ENCODE peak calls at places on chromosome 14, in ten cellular contexts. One of them, this sample, is unnamed.
A peak's percentile ranks its signal among the peaks of the same experiment; 100 is the strongest.

GRCh38 chr14:105927661-105928060 is 401.3 kb downstream of the TMEM121 start:
- DNase-seq in HCT116: no peak
- DNase-seq in stimulated activated naive CD8-positive, alpha-beta T cell treated with anti-CD3 and anti-CD28 coated beads, Interleukin-15, Interleukin-2, amounts not matched to agents 100 U/mL and 50 U/mL, for 24 hours: no peak
- DNase-seq in heart right ventricle: no peak
- DNase-seq in mucosa of descending colon: no peak
- DNase-seq in CD8-positive, alpha-beta T cell: no peak
- DNase-seq in head of caudate nucleus: no peak
- DNase-seq in GM23248: no peak
- DNase-seq in activated naive CD4-positive, alpha-beta T cell: no peak
- DNase-seq in DMS153: no peak
- DNase-seq in this sample: no peak

GRCh38 chr14:22460461-22461195 is 128.4 kb downstream of the DAD1 start:
- DNase-seq in HCT116: no peak
- DNase-seq in stimulated activated naive CD8-positive, alpha-beta T cell treated with anti-CD3 and anti-CD28 coated beads, Interleukin-15, Interleukin-2, amounts not matched to agents 100 U/mL and 50 U/mL, for 24 hours: no peak
- DNase-seq in heart right ventricle: no peak
- DNase-seq in mucosa of descending colon: no peak
- DNase-seq in CD8-positive, alpha-beta T cell: no peak
- DNase-seq in head of caudate nucleus: no peak
- DNase-seq in GM23248: no peak
- DNase-seq in activated naive CD4-positive, alpha-beta T cell: no peak
- DNase-seq in DMS153: no peak
- DNase-seq in this sample: no peak

GRCh38 chr14:96705422-96706092 is 91.6 kb upstream of the VRK1 start:
- DNase-seq in HCT116: no peak
- DNase-seq in stimulated activated naive CD8-positive, alpha-beta T cell treated with anti-CD3 and anti-CD28 coated beads, Interleukin-15, Interleukin-2, amounts not matched to agents 100 U/mL and 50 U/mL, for 24 hours: no peak
- DNase-seq in heart right ventricle: no peak
- DNase-seq in mucosa of descending colon: no peak
- DNase-seq in CD8-positive, alpha-beta T cell: no peak
- DNase-seq in head of caudate nucleus: no peak
- DNase-seq in GM23248: no peak
- DNase-seq in activated naive CD4-positive, alpha-beta T cell: no peak
- DNase-seq in DMS153: no peak
- DNase-seq in this sample: no peak

GRCh38 chr14:69716483-69717187 is 50.3 kb upstream of the SRSF5 start:
- DNase-seq in HCT116: no peak
- DNase-seq in stimulated activated naive CD8-positive, alpha-beta T cell treated with anti-CD3 and anti-CD28 coated beads, Interleukin-15, Interleukin-2, amounts not matched to agents 100 U/mL and 50 U/mL, for 24 hours: peak; percentile 39
- DNase-seq in heart right ventricle: no peak
- DNase-seq in mucosa of descending colon: no peak
- DNase-seq in CD8-positive, alpha-beta T cell: peak; percentile 22
- DNase-seq in head of caudate nucleus: no peak
- DNase-seq in GM23248: peak; percentile 90
- DNase-seq in activated naive CD4-positive, alpha-beta T cell: no peak
- DNase-seq in DMS153: no peak
- DNase-seq in this sample: no peak

GRCh38 chr14:61603736-61604135 is 91.6 kb upstream of the HIF1A start:
- DNase-seq in HCT116: no peak
- DNase-seq in stimulated activated naive CD8-positive, alpha-beta T cell treated with anti-CD3 and anti-CD28 coated beads, Interleukin-15, Interleukin-2, amounts not matched to agents 100 U/mL and 50 U/mL, for 24 hours: no peak
- DNase-seq in heart right ventricle: no peak
- DNase-seq in mucosa of descending colon: no peak
- DNase-seq in CD8-positive, alpha-beta T cell: no peak
- DNase-seq in head of caudate nucleus: no peak
- DNase-seq in GM23248: no peak
- DNase-seq in activated naive CD4-positive, alpha-beta T cell: no peak
- DNase-seq in DMS153: no peak
- DNase-seq in this sample: no peak

GRCh38 chr14:24270537-24271133 is 762 bp downstream of the RABGGTA start:
- DNase-seq in HCT116: peak; percentile 8
- DNase-seq in stimulated activated naive CD8-positive, alpha-beta T cell treated with anti-CD3 and anti-CD28 coated beads, Interleukin-15, Interleukin-2, amounts not matched to agents 100 U/mL and 50 U/mL, for 24 hours: no peak
- DNase-seq in heart right ventricle: no peak
- DNase-seq in mucosa of descending colon: no peak
- DNase-seq in CD8-positive, alpha-beta T cell: no peak
- DNase-seq in head of caudate nucleus: no peak
- DNase-seq in GM23248: peak; percentile 55
- DNase-seq in activated naive CD4-positive, alpha-beta T cell: no peak
- DNase-seq in DMS153: peak; percentile 57
- DNase-seq in this sample: no peak

GRCh38 chr14:39912192-39913100 is 480.2 kb upstream of the FBXO33 start:
- DNase-seq in HCT116: no peak
- DNase-seq in stimulated activated naive CD8-positive, alpha-beta T cell treated with anti-CD3 and anti-CD28 coated beads, Interleukin-15, Interleukin-2, amounts not matched to agents 100 U/mL and 50 U/mL, for 24 hours: no peak
- DNase-seq in heart right ventricle: no peak
- DNase-seq in mucosa of descending colon: no peak
- DNase-seq in CD8-positive, alpha-beta T cell: no peak
- DNase-seq in head of caudate nucleus: no peak
- DNase-seq in GM23248: no peak
- DNase-seq in activated naive CD4-positive, alpha-beta T cell: no peak
- DNase-seq in DMS153: no peak
- DNase-seq in this sample: no peak

GRCh38 chr14:67519406-67519805 is 13.7 kb upstream of the PLEKHH1 start:
- DNase-seq in HCT116: no peak
- DNase-seq in stimulated activated naive CD8-positive, alpha-beta T cell treated with anti-CD3 and anti-CD28 coated beads, Interleukin-15, Interleukin-2, amounts not matched to agents 100 U/mL and 50 U/mL, for 24 hours: no peak
- DNase-seq in heart right ventricle: no peak
- DNase-seq in mucosa of descending colon: no peak
- DNase-seq in CD8-positive, alpha-beta T cell: no peak
- DNase-seq in head of caudate nucleus: no peak
- DNase-seq in GM23248: no peak
- DNase-seq in activated naive CD4-positive, alpha-beta T cell: no peak
- DNase-seq in DMS153: no peak
- DNase-seq in this sample: no peak

GRCh38 chr14:104688505-104688754 is 988 bp upstream of the INF2 start:
- DNase-seq in HCT116: no peak
- DNase-seq in stimulated activated naive CD8-positive, alpha-beta T cell treated with anti-CD3 and anti-CD28 coated beads, Interleukin-15, Interleukin-2, amounts not matched to agents 100 U/mL and 50 U/mL, for 24 hours: no peak
- DNase-seq in heart right ventricle: no peak
- DNase-seq in mucosa of descending colon: no peak
- DNase-seq in CD8-positive, alpha-beta T cell: no peak
- DNase-seq in head of caudate nucleus: no peak
- DNase-seq in GM23248: no peak
- DNase-seq in activated naive CD4-positive, alpha-beta T cell: no peak
- DNase-seq in DMS153: no peak
- DNase-seq in this sample: no peak

GRCh38 chr14:90500665-90501370 is 104.0 kb downstream of the CALM1 start:
- DNase-seq in HCT116: no peak
- DNase-seq in stimulated activated naive CD8-positive, alpha-beta T cell treated with anti-CD3 and anti-CD28 coated beads, Interleukin-15, Interleukin-2, amounts not matched to agents 100 U/mL and 50 U/mL, for 24 hours: no peak
- DNase-seq in heart right ventricle: no peak
- DNase-seq in mucosa of descending colon: no peak
- DNase-seq in CD8-positive, alpha-beta T cell: no peak
- DNase-seq in head of caudate nucleus: no peak
- DNase-seq in GM23248: no peak
- DNase-seq in activated naive CD4-positive, alpha-beta T cell: no peak
- DNase-seq in DMS153: no peak
- DNase-seq in this sample: peak; percentile 12

GRCh38 chr14:104296388-104297312 is 158.3 kb downstream of the KIF26A start:
- DNase-seq in HCT116: no peak
- DNase-seq in stimulated activated naive CD8-positive, alpha-beta T cell treated with anti-CD3 and anti-CD28 coated beads, Interleukin-15, Interleukin-2, amounts not matched to agents 100 U/mL and 50 U/mL, for 24 hours: no peak
- DNase-seq in heart right ventricle: no peak
- DNase-seq in mucosa of descending colon: peak; percentile 20
- DNase-seq in CD8-positive, alpha-beta T cell: no peak
- DNase-seq in head of caudate nucleus: no peak
- DNase-seq in GM23248: no peak
- DNase-seq in activated naive CD4-positive, alpha-beta T cell: no peak
- DNase-seq in DMS153: no peak
- DNase-seq in this sample: no peak

GRCh38 chr14:106417224-106418049 is 891.1 kb downstream of the TMEM121 start:
- DNase-seq in HCT116: peak; percentile 3
- DNase-seq in stimulated activated naive CD8-positive, alpha-beta T cell treated with anti-CD3 and anti-CD28 coated beads, Interleukin-15, Interleukin-2, amounts not matched to agents 100 U/mL and 50 U/mL, for 24 hours: peak; percentile 99
- DNase-seq in heart right ventricle: peak; percentile 7
- DNase-seq in mucosa of descending colon: peak; percentile 50
- DNase-seq in CD8-positive, alpha-beta T cell: peak; percentile 87
- DNase-seq in head of caudate nucleus: no peak
- DNase-seq in GM23248: peak; percentile 14
- DNase-seq in activated naive CD4-positive, alpha-beta T cell: peak; percentile 50
- DNase-seq in DMS153: no peak
- DNase-seq in this sample: no peak

GRCh38 chr14:67971627-67972625 is 152.3 kb downstream of the RAD51B start:
- DNase-seq in HCT116: no peak
- DNase-seq in stimulated activated naive CD8-positive, alpha-beta T cell treated with anti-CD3 and anti-CD28 coated beads, Interleukin-15, Interleukin-2, amounts not matched to agents 100 U/mL and 50 U/mL, for 24 hours: no peak
- DNase-seq in heart right ventricle: no peak
- DNase-seq in mucosa of descending colon: no peak
- DNase-seq in CD8-positive, alpha-beta T cell: no peak
- DNase-seq in head of caudate nucleus: no peak
- DNase-seq in GM23248: peak; percentile 52
- DNase-seq in activated naive CD4-positive, alpha-beta T cell: no peak
- DNase-seq in DMS153: no peak
- DNase-seq in this sample: no peak

GRCh38 chr14:92607702-92608429 is 94.3 kb downstream of the RIN3 start:
- DNase-seq in HCT116: no peak
- DNase-seq in stimulated activated naive CD8-positive, alpha-beta T cell treated with anti-CD3 and anti-CD28 coated beads, Interleukin-15, Interleukin-2, amounts not matched to agents 100 U/mL and 50 U/mL, for 24 hours: no peak
- DNase-seq in heart right ventricle: no peak
- DNase-seq in mucosa of descending colon: no peak
- DNase-seq in CD8-positive, alpha-beta T cell: no peak
- DNase-seq in head of caudate nucleus: no peak
- DNase-seq in GM23248: peak; percentile 82
- DNase-seq in activated naive CD4-positive, alpha-beta T cell: no peak
- DNase-seq in DMS153: no peak
- DNase-seq in this sample: no peak

GRCh38 chr14:93878871-93879270 is 48.3 kb upstream of the FAM181A start:
- DNase-seq in HCT116: no peak
- DNase-seq in stimulated activated naive CD8-positive, alpha-beta T cell treated with anti-CD3 and anti-CD28 coated beads, Interleukin-15, Interleukin-2, amounts not matched to agents 100 U/mL and 50 U/mL, for 24 hours: no peak
- DNase-seq in heart right ventricle: no peak
- DNase-seq in mucosa of descending colon: no peak
- DNase-seq in CD8-positive, alpha-beta T cell: no peak
- DNase-seq in head of caudate nucleus: no peak
- DNase-seq in GM23248: no peak
- DNase-seq in activated naive CD4-positive, alpha-beta T cell: no peak
- DNase-seq in DMS153: no peak
- DNase-seq in this sample: no peak

GRCh38 chr14:81312289-81312876 is 87.7 kb downstream of the STON2 start:
- DNase-seq in HCT116: no peak
- DNase-seq in stimulated activated naive CD8-positive, alpha-beta T cell treated with anti-CD3 and anti-CD28 coated beads, Interleukin-15, Interleukin-2, amounts not matched to agents 100 U/mL and 50 U/mL, for 24 hours: no peak
- DNase-seq in heart right ventricle: no peak
- DNase-seq in mucosa of descending colon: no peak
- DNase-seq in CD8-positive, alpha-beta T cell: no peak
- DNase-seq in head of caudate nucleus: no peak
- DNase-seq in GM23248: no peak
- DNase-seq in activated naive CD4-positive, alpha-beta T cell: no peak
- DNase-seq in DMS153: no peak
- DNase-seq in this sample: no peak

GRCh38 chr14:68690106-68690960 is 102.5 kb downstream of the ZFP36L1 start:
- DNase-seq in HCT116: no peak
- DNase-seq in stimulated activated naive CD8-positive, alpha-beta T cell treated with anti-CD3 and anti-CD28 coated beads, Interleukin-15, Interleukin-2, amounts not matched to agents 100 U/mL and 50 U/mL, for 24 hours: no peak
- DNase-seq in heart right ventricle: no peak
- DNase-seq in mucosa of descending colon: no peak
- DNase-seq in CD8-positive, alpha-beta T cell: no peak
- DNase-seq in head of caudate nucleus: no peak
- DNase-seq in GM23248: peak; percentile 57
- DNase-seq in activated naive CD4-positive, alpha-beta T cell: no peak
- DNase-seq in DMS153: no peak
- DNase-seq in this sample: no peak

GRCh38 chr14:24613241-24613640 is 3.8 kb upstream of the GZMH start:
- DNase-seq in HCT116: no peak
- DNase-seq in stimulated activated naive CD8-positive, alpha-beta T cell treated with anti-CD3 and anti-CD28 coated beads, Interleukin-15, Interleukin-2, amounts not matched to agents 100 U/mL and 50 U/mL, for 24 hours: no peak
- DNase-seq in heart right ventricle: no peak
- DNase-seq in mucosa of descending colon: no peak
- DNase-seq in CD8-positive, alpha-beta T cell: no peak
- DNase-seq in head of caudate nucleus: no peak
- DNase-seq in GM23248: no peak
- DNase-seq in activated naive CD4-positive, alpha-beta T cell: no peak
- DNase-seq in DMS153: no peak
- DNase-seq in this sample: no peak

GRCh38 chr14:103008126-103008525 is 49.2 kb downstream of the CDC42BPB start:
- DNase-seq in HCT116: no peak
- DNase-seq in stimulated activated naive CD8-positive, alpha-beta T cell treated with anti-CD3 and anti-CD28 coated beads, Interleukin-15, Interleukin-2, amounts not matched to agents 100 U/mL and 50 U/mL, for 24 hours: no peak
- DNase-seq in heart right ventricle: no peak
- DNase-seq in mucosa of descending colon: no peak
- DNase-seq in CD8-positive, alpha-beta T cell: no peak
- DNase-seq in head of caudate nucleus: no peak
- DNase-seq in GM23248: no peak
- DNase-seq in activated naive CD4-positive, alpha-beta T cell: no peak
- DNase-seq in DMS153: no peak
- DNase-seq in this sample: no peak

GRCh38 chr14:44712095-44712822 is 205.2 kb upstream of the FSCB start:
- DNase-seq in HCT116: no peak
- DNase-seq in stimulated activated naive CD8-positive, alpha-beta T cell treated with anti-CD3 and anti-CD28 coated beads, Interleukin-15, Interleukin-2, amounts not matched to agents 100 U/mL and 50 U/mL, for 24 hours: no peak
- DNase-seq in heart right ventricle: no peak
- DNase-seq in mucosa of descending colon: no peak
- DNase-seq in CD8-positive, alpha-beta T cell: no peak
- DNase-seq in head of caudate nucleus: no peak
- DNase-seq in GM23248: no peak
- DNase-seq in activated naive CD4-positive, alpha-beta T cell: no peak
- DNase-seq in DMS153: peak; percentile 59
- DNase-seq in this sample: no peak

GRCh38 chr14:76564471-76565119 is 188.7 kb downstream of the ESRRB start:
- DNase-seq in HCT116: peak; percentile 49
- DNase-seq in stimulated activated naive CD8-positive, alpha-beta T cell treated with anti-CD3 and anti-CD28 coated beads, Interleukin-15, Interleukin-2, amounts not matched to agents 100 U/mL and 50 U/mL, for 24 hours: no peak
- DNase-seq in heart right ventricle: no peak
- DNase-seq in mucosa of descending colon: no peak
- DNase-seq in CD8-positive, alpha-beta T cell: no peak
- DNase-seq in head of caudate nucleus: no peak
- DNase-seq in GM23248: no peak
- DNase-seq in activated naive CD4-positive, alpha-beta T cell: no peak
- DNase-seq in DMS153: no peak
- DNase-seq in this sample: no peak

GRCh38 chr14:51147183-51147582 is 52.3 kb upstream of the TRIM9 start:
- DNase-seq in HCT116: no peak
- DNase-seq in stimulated activated naive CD8-positive, alpha-beta T cell treated with anti-CD3 and anti-CD28 coated beads, Interleukin-15, Interleukin-2, amounts not matched to agents 100 U/mL and 50 U/mL, for 24 hours: no peak
- DNase-seq in heart right ventricle: no peak
- DNase-seq in mucosa of descending colon: no peak
- DNase-seq in CD8-positive, alpha-beta T cell: no peak
- DNase-seq in head of caudate nucleus: no peak
- DNase-seq in GM23248: peak; percentile 21
- DNase-seq in activated naive CD4-positive, alpha-beta T cell: no peak
- DNase-seq in DMS153: no peak
- DNase-seq in this sample: no peak

GRCh38 chr14:21382886-21383847 is 652 bp downstream of the SUPT16H start:
- DNase-seq in HCT116: no peak
- DNase-seq in stimulated activated naive CD8-positive, alpha-beta T cell treated with anti-CD3 and anti-CD28 coated beads, Interleukin-15, Interleukin-2, amounts not matched to agents 100 U/mL and 50 U/mL, for 24 hours: peak; percentile 65
- DNase-seq in heart right ventricle: peak; percentile 23
- DNase-seq in mucosa of descending colon: peak; percentile 58
- DNase-seq in CD8-positive, alpha-beta T cell: peak; percentile 41
- DNase-seq in head of caudate nucleus: no peak
- DNase-seq in GM23248: peak; percentile 86
- DNase-seq in activated naive CD4-positive, alpha-beta T cell: peak; percentile 16
- DNase-seq in DMS153: no peak
- DNase-seq in this sample: peak; percentile 47

GRCh38 chr14:32434180-32434579 is 105.1 kb downstream of the AKAP6 start:
- DNase-seq in HCT116: no peak
- DNase-seq in stimulated activated naive CD8-positive, alpha-beta T cell treated with anti-CD3 and anti-CD28 coated beads, Interleukin-15, Interleukin-2, amounts not matched to agents 100 U/mL and 50 U/mL, for 24 hours: no peak
- DNase-seq in heart right ventricle: no peak
- DNase-seq in mucosa of descending colon: no peak
- DNase-seq in CD8-positive, alpha-beta T cell: no peak
- DNase-seq in head of caudate nucleus: no peak
- DNase-seq in GM23248: no peak
- DNase-seq in activated naive CD4-positive, alpha-beta T cell: no peak
- DNase-seq in DMS153: no peak
- DNase-seq in this sample: no peak

GRCh38 chr14:102323102-102323501 is 3.6 kb downstream of the ZNF839 start:
- DNase-seq in HCT116: peak; percentile 59
- DNase-seq in stimulated activated naive CD8-positive, alpha-beta T cell treated with anti-CD3 and anti-CD28 coated beads, Interleukin-15, Interleukin-2, amounts not matched to agents 100 U/mL and 50 U/mL, for 24 hours: peak; percentile 37
- DNase-seq in heart right ventricle: peak; percentile 43
- DNase-seq in mucosa of descending colon: peak; percentile 57
- DNase-seq in CD8-positive, alpha-beta T cell: peak; percentile 22
- DNase-seq in head of caudate nucleus: peak; percentile 88
- DNase-seq in GM23248: peak; percentile 96
- DNase-seq in activated naive CD4-positive, alpha-beta T cell: no peak
- DNase-seq in DMS153: no peak
- DNase-seq in this sample: peak; percentile 24

GRCh38 chr14:36626150-36626549 is 35.5 kb upstream of the PAX9 start:
- DNase-seq in HCT116: no peak
- DNase-seq in stimulated activated naive CD8-positive, alpha-beta T cell treated with anti-CD3 and anti-CD28 coated beads, Interleukin-15, Interleukin-2, amounts not matched to agents 100 U/mL and 50 U/mL, for 24 hours: no peak
- DNase-seq in heart right ventricle: no peak
- DNase-seq in mucosa of descending colon: no peak
- DNase-seq in CD8-positive, alpha-beta T cell: no peak
- DNase-seq in head of caudate nucleus: no peak
- DNase-seq in GM23248: no peak
- DNase-seq in activated naive CD4-positive, alpha-beta T cell: no peak
- DNase-seq in DMS153: no peak
- DNase-seq in this sample: no peak

GRCh38 chr14:61186793-61187641 is 94.1 kb downstream of the TMEM30B start:
- DNase-seq in HCT116: no peak
- DNase-seq in stimulated activated naive CD8-positive, alpha-beta T cell treated with anti-CD3 and anti-CD28 coated beads, Interleukin-15, Interleukin-2, amounts not matched to agents 100 U/mL and 50 U/mL, for 24 hours: no peak
- DNase-seq in heart right ventricle: no peak
- DNase-seq in mucosa of descending colon: no peak
- DNase-seq in CD8-positive, alpha-beta T cell: no peak
- DNase-seq in head of caudate nucleus: no peak
- DNase-seq in GM23248: no peak
- DNase-seq in activated naive CD4-positive, alpha-beta T cell: no peak
- DNase-seq in DMS153: no peak
- DNase-seq in this sample: no peak

GRCh38 chr14:61549425-61549824 is 145.9 kb upstream of the HIF1A start:
- DNase-seq in HCT116: no peak
- DNase-seq in stimulated activated naive CD8-positive, alpha-beta T cell treated with anti-CD3 and anti-CD28 coated beads, Interleukin-15, Interleukin-2, amounts not matched to agents 100 U/mL and 50 U/mL, for 24 hours: no peak
- DNase-seq in heart right ventricle: no peak
- DNase-seq in mucosa of descending colon: no peak
- DNase-seq in CD8-positive, alpha-beta T cell: no peak
- DNase-seq in head of caudate nucleus: no peak
- DNase-seq in GM23248: peak; percentile 54
- DNase-seq in activated naive CD4-positive, alpha-beta T cell: no peak
- DNase-seq in DMS153: no peak
- DNase-seq in this sample: no peak

This sample was measured in KG1.